ENCODE peak calls at places on chromosomes 5 and 9, in five cellular contexts. D is H9, K is neuronal stem cell, V is mesenchymal stem cell, R is trophoblast cell. L is an unnamed sample.
A peak's percentile ranks its signal among the peaks of the same experiment; 100 is the strongest.

GRCh38 chr5:136998864-136999263 is 500.3 kb downstream of the SPOCK1 start:
- DNase-seq in V (no peak), D (no peak), R (no peak), K (no peak), L (no peak)

GRCh38 chr9:129483467-129484324 is 137.2 kb downstream of the C9orf50 start:
- DNase-seq in R (peak; percentile 85), K (no peak), V (peak; percentile 97), D (no peak), L (no peak)

GRCh38 chr9:6896562-6896961 is 138.8 kb downstream of the KDM4C start:
- DNase-seq in V (no peak), D (no peak), R (no peak), K (no peak), L (no peak)

GRCh38 chr9:69919461-69920061 is 98.9 kb downstream of the CFAP95 start:
- DNase-seq in D (no peak), V (peak; percentile 72), R (peak; percentile 78), K (peak; percentile 35), L (no peak)

GRCh38 chr5:92518318-92518913 is 1062.6 kb downstream of the NR2F1-AS1 start:
- DNase-seq in D (peak; percentile 34), K (no peak), R (no peak), V (peak; percentile 56), L (no peak)

GRCh38 chr5:52657231-52657645 is 130.5 kb upstream of the ITGA1 start:
- DNase-seq in V (peak; percentile 65), D (no peak), R (peak; percentile 79), K (peak; percentile 41), L (no peak)

GRCh38 chr5:31408814-31409213 is 123.1 kb downstream of the DROSHA start:
- DNase-seq in D (no peak), K (no peak), V (peak; percentile 64), R (peak; percentile 83), L (no peak)

GRCh38 chr9:99436636-99437035 is 214.6 kb downstream of the SEC61B start:
- DNase-seq in K (no peak), V (no peak), R (no peak), D (no peak), L (no peak)

GRCh38 chr5:19855453-19855852 is 132.5 kb downstream of the CDH18 start:
- DNase-seq in K (no peak), D (no peak), V (no peak), R (no peak), L (no peak)

GRCh38 chr9:90907056-90907445 is 105.4 kb downstream of the SYK start:
- DNase-seq in D (no peak), R (no peak), K (no peak), V (no peak), L (no peak)

GRCh38 chr5:1726956-1727355 is 72.7 kb downstream of the MRPL36 start:
- DNase-seq in K (no peak), V (no peak), D (peak; percentile 17), R (no peak), L (peak; percentile 39)

GRCh38 chr9:90107021-90107771 is 502.4 kb downstream of the GADD45G start:
- DNase-seq in D (no peak), K (no peak), V (peak; percentile 55), R (peak; percentile 59), L (no peak)

GRCh38 chr9:134961331-134962064 is 43.8 kb upstream of the FCN1 start:
- DNase-seq in V (no peak), D (no peak), R (no peak), K (no peak), L (no peak)

GRCh38 chr9:91680998-91681397 is 257.4 kb upstream of the NFIL3 start:
- DNase-seq in R (no peak), K (no peak), D (no peak), V (no peak), L (no peak)

GRCh38 chr5:79191457-79191856 is 44.5 kb upstream of the JMY start:
- DNase-seq in K (no peak), R (no peak), D (peak; percentile 33), V (no peak), L (peak; percentile 7)

GRCh38 chr9:71909887-71910601 is 949 bp downstream of the ABHD17B start:
- DNase-seq in V (peak; percentile 65), D (peak; percentile 56), R (peak; percentile 35), K (peak; percentile 67), L (no peak)

GRCh38 chr5:1521671-1522600 is 1.8 kb downstream of the LPCAT1 start:
- DNase-seq in K (no peak), V (peak; percentile 76), D (peak; percentile 39), R (peak; percentile 33), L (no peak)

GRCh38 chr5:68381060-68381459 is 165.5 kb downstream of the PIK3R1 start:
- DNase-seq in K (no peak), R (no peak), D (no peak), V (peak; percentile 27), L (no peak)

GRCh38 chr5:159031513-159031912 is 68.2 kb downstream of the EBF1 start:
- DNase-seq in V (peak; percentile 57), D (no peak), K (no peak), R (no peak), L (no peak)

GRCh38 chr9:86183225-86183808 is 76.1 kb downstream of the C9orf153 start:
- DNase-seq in V (no peak), K (no peak), D (no peak), R (no peak), L (no peak)

GRCh38 chr9:120851386-120851922 is 8.7 kb upstream of the PSMD5 start:
- DNase-seq in V (no peak), K (no peak), R (no peak), D (no peak), L (no peak)

GRCh38 chr5:113776832-113777525 is 263.5 kb downstream of the YTHDC2 start:
- DNase-seq in K (no peak), D (no peak), V (no peak), R (no peak), L (no peak)

GRCh38 chr9:136225748-136226679 is 19.6 kb downstream of the QSOX2 start:
- DNase-seq in V (peak; percentile 50), R (peak; percentile 88), D (peak; percentile 83), K (peak; percentile 60), L (peak; percentile 92)

GRCh38 chr9:107005201-107005600 is 142.2 kb downstream of the ZNF462 start:
- DNase-seq in V (no peak), D (no peak), K (no peak), R (no peak), L (no peak)

GRCh38 chr9:86185872-86186271 is 73.6 kb downstream of the C9orf153 start:
- DNase-seq in V (peak; percentile 32), K (no peak), D (no peak), R (no peak), L (no peak)

GRCh38 chr9:135214054-135214640 is 126.7 kb downstream of the OLFM1 start:
- DNase-seq in D (no peak), R (no peak), V (no peak), K (no peak), L (no peak)

GRCh38 chr5:140881889-140882590 is at the start of gene PCDHA13:
- DNase-seq in D (peak; percentile 38), K (no peak), R (no peak), V (peak; percentile 50), L (no peak)

GRCh38 chr9:114061830-114062474 is 16.1 kb downstream of the AMBP start:
- DNase-seq in V (no peak), K (no peak), D (peak; percentile 16), R (no peak), L (no peak)

GRCh38 chr9:89532944-89533343 is 35.0 kb upstream of the SEMA4D start:
- DNase-seq in R (no peak), K (no peak), D (no peak), V (no peak), L (no peak)

GRCh38 chr5:136525546-136525945 is 160.2 kb upstream of the TRPC7 start:
- DNase-seq in R (no peak), D (no peak), V (no peak), K (no peak), L (no peak)

GRCh38 chr9:76691761-76692313 is 72.4 kb upstream of the PCA3 start:
- DNase-seq in D (no peak), V (no peak), R (no peak), K (no peak), L (peak; percentile 45)

GRCh38 chr9:14645648-14646047 is 47.6 kb downstream of the ZDHHC21 start:
- DNase-seq in R (no peak), K (no peak), D (no peak), V (peak; percentile 7), L (no peak)

GRCh38 chr9:137163101-137163661 is 6.7 kb downstream of the LRRC26 start:
- DNase-seq in K (no peak), V (peak; percentile 16), R (no peak), D (peak; percentile 70), L (peak; percentile 70)

GRCh38 chr5:149202910-149203451 is 61.7 kb downstream of the ABLIM3 start:
- DNase-seq in V (no peak), D (no peak), K (no peak), R (no peak), L (no peak)
- H3K4ac ChIP-seq in V (no peak overlapping the region), D (no peak overlapping the region), K (no peak overlapping the region), R (no peak overlapping the region), L (no peak overlapping the region)

DNA sequence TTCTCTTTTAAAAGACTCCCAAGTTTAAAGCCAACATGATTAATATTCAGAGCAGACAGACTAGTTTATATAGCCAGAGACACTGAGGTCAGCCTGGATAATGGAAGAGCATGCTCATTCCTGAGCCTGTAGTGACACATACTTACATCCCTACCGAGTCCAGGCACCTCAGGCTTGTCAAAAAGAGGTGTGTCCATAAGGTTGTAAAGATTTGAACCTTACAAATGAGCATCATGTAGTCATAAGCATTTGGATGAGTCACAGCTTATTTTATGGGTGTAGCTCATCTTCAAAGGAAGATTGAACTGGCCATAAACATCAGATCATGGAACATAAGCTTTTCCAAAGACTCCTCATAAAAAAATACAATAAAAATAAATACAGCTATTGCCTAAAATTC is 333.5 kb downstream of the EFNA5 start:
- DNase-seq in R (peak; percentile 14), D (no peak), V (peak; percentile 31), K (no peak), L (no peak)
- H2BK12ac ChIP-seq in R (no peak overlapping the region), D (no peak overlapping the region), V (no peak overlapping the region), K (no peak overlapping the region), L (no peak overlapping the region)

DNA sequence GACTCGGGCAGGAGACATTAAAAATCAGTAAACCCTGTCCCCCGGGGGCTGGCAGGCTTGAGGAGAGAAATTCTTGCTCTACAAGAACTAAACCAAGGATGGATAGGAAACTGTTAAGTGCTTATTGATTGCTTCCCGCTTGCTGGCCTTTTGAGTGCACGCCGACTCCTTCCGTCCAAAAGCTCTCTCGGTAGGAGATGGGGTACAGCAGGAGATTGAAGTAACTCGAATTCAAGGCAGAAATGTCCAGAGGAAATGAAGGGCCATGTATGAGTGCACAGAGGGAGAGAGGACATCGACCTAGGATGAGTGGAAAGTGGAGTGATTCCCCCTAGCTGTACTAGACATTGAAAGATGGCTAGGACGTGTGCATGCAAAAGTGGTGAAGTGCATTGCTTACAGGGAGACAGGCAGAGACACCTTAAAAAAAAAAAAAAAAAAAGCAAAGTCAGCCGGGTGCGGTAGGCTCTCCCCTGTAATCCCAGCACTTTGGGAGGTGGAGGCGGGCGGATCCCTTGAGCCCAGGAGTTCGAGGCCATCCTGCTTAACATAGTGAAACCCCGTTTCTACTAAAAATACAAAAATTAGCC is 962 bp downstream of the RECK start:
- DNase-seq in K (no peak), R (no peak), V (peak; percentile 59), D (no peak), L (no peak)
- H3K4ac ChIP-seq in K (no peak overlapping the region), R (no peak overlapping the region), V (no peak overlapping the region), D (no peak overlapping the region), L (no peak overlapping the region)

GRCh38 chr9:34250721-34251120 is 71.9 kb downstream of the UBAP1 start:
- DNase-seq in R (no peak), V (no peak), K (no peak), D (no peak), L (no peak)
- H2BK12ac ChIP-seq in R (no peak overlapping the region), V (no peak overlapping the region), K (no peak overlapping the region), D (no peak overlapping the region), L (no peak overlapping the region)